ENCODE peak calls at places on chromosomes 5 and 9, in seven cellular contexts. F, D, I, B, G, C and J are unnamed samples.

GRCh38 chr9:98575379-98576346 is 133.1 kb downstream of the GABBR2 start:
- DNase-seq in G (no peak), F (peak), I (peak), B (no peak), C (peak), D (no peak), J (no peak)

GRCh38 chr9:98132806-98133631 is 14.0 kb upstream of the TRIM14 start:
- DNase-seq in C (no peak), B (no peak), G (peak), F (no peak), I (no peak), D (no peak), J (no peak)

GRCh38 chr5:6659941-6660684 is 26.9 kb downstream of the SRD5A1 start:
- DNase-seq in D (no peak), C (no peak), B (no peak), G (no peak), F (no peak), I (no peak), J (no peak)

GRCh38 chr9:20558609-20559016 is 63.7 kb downstream of the MLLT3 start:
- DNase-seq in D (peak), F (peak), G (no peak), B (no peak), C (peak), I (peak), J (no peak)

GRCh38 chr5:151615431-151615830 is 24.3 kb upstream of the FAT2 start:
- DNase-seq in C (no peak), B (no peak), G (no peak), I (no peak), D (no peak), F (no peak), J (no peak)

GRCh38 chr5:163861670-163862069 is 356.3 kb downstream of the MAT2B start:
- DNase-seq in G (no peak), C (peak), F (no peak), D (no peak), B (no peak), I (no peak), J (no peak)

GRCh38 chr5:6083311-6083941 is 294.9 kb downstream of the MED10 start:
- DNase-seq in I (no peak), D (no peak), G (peak), B (no peak), F (no peak), C (no peak), J (no peak)

GRCh38 chr5:138922494-138922893 is 47.4 kb upstream of the LRRTM2 start:
- DNase-seq in I (no peak), D (no peak), F (no peak), G (no peak), B (no peak), C (no peak), J (no peak)

GRCh38 chr5:58542709-58543108 is 40.2 kb upstream of the RAB3C start:
- DNase-seq in D (no peak), F (no peak), C (no peak), I (no peak), G (no peak), B (no peak), J (no peak)

GRCh38 chr9:125484632-125485282 is 222.3 kb downstream of the MAPKAP1 start:
- DNase-seq in C (peak), G (no peak), D (no peak), F (peak), I (peak), B (no peak), J (no peak)

GRCh38 chr9:101737705-101738565 is 512 bp downstream of the GRIN3A start:
- DNase-seq in G (peak), F (no peak), D (peak), I (no peak), B (peak), C (no peak), J (peak)

GRCh38 chr9:101739311-101739710 is 864 bp upstream of the GRIN3A start:
- DNase-seq in G (no peak), B (no peak), C (no peak), D (no peak), F (no peak), I (no peak), J (no peak)

GRCh38 chr9:101737165-101737704 is 1.2 kb downstream of the GRIN3A start:
- DNase-seq in F (no peak), D (no peak), I (no peak), C (no peak), G (no peak), B (no peak), J (no peak)

GRCh38 chr9:101736723-101737122 is 1.7 kb downstream of the GRIN3A start:
- DNase-seq in B (peak), D (no peak), G (no peak), C (no peak), I (no peak), F (no peak), J (peak)

DNA sequence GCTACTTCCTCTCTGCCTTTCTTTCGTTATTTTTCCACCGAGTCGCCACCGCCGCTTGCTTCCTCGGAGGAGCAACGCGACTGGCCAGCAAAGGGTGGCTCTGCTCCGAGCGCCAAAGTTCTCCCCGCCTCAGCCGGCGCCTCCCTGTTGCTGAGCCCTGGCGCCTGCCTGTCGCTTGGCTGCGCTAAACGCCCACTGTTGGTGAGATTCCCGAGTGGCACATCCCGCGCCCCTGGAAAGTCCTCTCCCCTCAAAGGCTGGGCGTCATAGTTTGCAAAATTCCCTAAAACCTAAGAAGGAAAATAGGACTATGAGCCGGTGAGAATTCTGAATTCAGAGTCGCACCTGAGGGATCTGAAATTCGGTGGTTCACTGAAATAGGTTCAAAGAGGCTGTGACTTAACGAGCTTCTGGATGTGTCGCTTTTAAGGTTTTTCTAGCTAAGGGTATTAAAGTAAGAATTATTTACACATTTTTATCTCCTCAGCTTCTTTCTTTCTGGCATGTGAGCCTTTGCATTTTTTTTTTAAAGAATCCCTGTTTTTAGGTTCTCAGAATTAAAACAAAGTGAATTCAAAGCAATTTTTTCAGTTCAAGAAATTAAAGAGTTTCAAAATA is at the start of gene GRIN3A:
- DNase-seq in F (no peak), I (no peak), G (peak), B (peak), C (no peak), D (peak), J (peak)
- TF ChIP-seq CTCF in F (no peak), I (no peak), G (no peak), B (no peak), C (no peak), D (no peak), J (no peak)

DNA sequence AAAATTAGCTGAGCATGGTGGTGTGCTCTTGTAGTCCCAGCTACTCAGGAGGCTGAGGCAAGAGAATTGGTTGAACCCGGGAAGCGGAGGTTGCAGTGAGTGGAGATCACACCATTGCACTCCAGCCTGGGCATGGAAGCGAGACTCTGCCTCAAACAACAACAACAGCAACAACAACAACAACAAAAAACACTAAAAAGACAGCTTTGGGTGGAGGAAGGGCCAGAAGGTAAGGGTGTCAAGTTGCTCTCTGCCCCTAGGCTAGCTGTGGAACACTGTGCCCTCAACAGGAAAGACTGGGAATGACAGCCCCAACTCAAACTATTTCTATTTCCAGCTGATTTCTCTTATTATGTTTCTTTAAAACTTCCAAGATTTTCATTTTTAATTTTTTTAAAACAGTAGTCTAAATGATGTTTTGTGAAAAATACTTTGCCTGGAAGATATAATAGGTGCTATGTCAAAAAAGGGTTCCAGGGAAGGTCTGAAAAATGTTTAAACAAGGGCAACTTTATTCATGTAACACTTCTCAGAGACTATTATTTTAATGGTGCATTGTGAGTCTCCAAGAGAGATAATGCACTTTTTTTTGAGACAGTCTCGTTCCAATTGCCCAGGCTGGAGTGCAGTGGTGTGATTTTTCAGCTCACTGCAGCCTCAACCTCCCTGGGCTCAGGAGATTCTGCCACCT is 29.9 kb downstream of the CLINT1 start:
- DNase-seq in D (peak), F (no peak), G (no peak), C (no peak), I (no peak), B (no peak), J (peak)
- TF ChIP-seq CTCF in D (peak), F (no peak), G (peak), C (peak), I (peak), B (no peak), J (peak)

GRCh38 chr9:91740713-91741112 is 209.3 kb downstream of the ROR2 start:
- DNase-seq in I (peak), F (peak), G (no peak), C (peak), B (peak), D (no peak), J (no peak)
- TF ChIP-seq CTCF in I (peak), F (peak), G (no peak), C (peak), B (no peak), D (no peak), J (no peak)

GRCh38 chr9:83355729-83356128 is 182.5 kb downstream of the FRMD3 start:
- DNase-seq in B (no peak), I (no peak), C (no peak), G (no peak), F (no peak), D (no peak), J (no peak)
- TF ChIP-seq CTCF in B (no peak), I (no peak), C (no peak), G (no peak), F (no peak), D (no peak), J (no peak)

DNA sequence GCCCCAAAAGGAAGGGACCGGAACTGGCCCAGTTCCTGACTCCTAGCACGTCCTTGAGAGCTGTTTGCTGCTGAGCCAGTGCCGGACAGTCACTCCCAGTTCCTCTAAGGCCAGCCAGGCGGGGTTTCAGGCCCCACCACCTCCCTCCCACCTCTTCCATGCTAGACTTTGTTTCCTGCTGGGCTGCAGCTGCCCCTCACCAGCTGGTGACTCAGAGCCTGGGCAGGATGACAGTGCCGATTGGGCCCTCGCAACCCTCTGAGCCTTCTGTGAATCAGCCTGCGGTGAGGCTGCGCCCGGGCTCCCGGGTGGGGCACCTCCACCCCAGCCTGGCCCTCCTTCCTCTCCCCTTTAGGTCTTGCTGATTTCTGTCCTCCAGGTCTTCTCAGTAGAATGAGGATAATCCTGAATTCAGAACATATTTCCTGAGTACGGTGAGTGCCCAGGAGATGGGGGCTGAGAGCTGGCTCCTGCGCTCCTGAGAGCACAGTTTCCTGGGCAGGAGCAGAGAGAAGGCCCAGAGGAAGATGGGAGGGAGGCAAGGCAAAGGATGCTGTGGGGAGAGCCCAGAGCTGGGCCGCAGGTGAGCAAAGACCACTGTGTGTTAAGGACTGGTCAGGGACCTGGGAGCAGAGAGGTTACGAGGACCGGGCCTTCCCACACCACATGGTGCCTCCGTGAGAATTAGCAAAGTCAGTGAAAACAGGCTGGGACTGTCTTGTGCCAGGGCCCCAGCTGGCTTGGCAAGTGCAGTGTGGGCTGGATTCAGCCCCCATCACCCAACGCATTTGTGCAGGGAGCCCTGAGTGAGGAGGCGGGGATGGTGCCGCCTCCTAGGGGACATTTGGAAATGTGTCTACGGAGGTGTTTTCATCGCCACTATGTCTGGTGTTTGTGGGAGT is 32.9 kb upstream of the STXBP1 start:
- DNase-seq in G (peak), C (peak), B (peak), F (peak), D (peak), I (peak), J (peak)
- TF ChIP-seq CTCF in G (no peak), C (peak), B (peak), F (peak), D (peak), I (peak), J (peak)

DNA sequence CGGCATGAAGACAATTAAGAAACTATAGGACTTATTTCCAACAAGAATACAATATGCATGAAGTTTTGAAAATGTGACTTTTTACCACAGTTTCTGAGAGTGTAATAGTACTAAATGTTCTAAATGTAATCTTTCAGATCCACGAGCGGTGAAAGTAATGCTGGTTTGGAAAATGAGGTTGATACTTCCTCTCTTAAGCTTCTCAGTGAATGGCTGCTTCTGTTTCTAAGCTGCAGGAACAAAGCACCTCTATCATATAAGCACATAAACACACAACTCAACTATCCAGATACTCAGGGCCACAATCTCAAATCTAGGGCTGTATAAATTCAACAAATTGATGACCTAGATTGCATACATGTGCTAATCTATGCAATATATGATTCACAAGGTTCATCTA is 78.3 kb downstream of the LIFR start:
- DNase-seq in G (no peak), C (no peak), I (no peak), F (no peak), D (no peak), B (no peak), J (no peak)
- TF ChIP-seq CTCF in G (no peak), C (no peak), I (no peak), F (no peak), D (no peak), B (no peak), J (no peak)

DNA sequence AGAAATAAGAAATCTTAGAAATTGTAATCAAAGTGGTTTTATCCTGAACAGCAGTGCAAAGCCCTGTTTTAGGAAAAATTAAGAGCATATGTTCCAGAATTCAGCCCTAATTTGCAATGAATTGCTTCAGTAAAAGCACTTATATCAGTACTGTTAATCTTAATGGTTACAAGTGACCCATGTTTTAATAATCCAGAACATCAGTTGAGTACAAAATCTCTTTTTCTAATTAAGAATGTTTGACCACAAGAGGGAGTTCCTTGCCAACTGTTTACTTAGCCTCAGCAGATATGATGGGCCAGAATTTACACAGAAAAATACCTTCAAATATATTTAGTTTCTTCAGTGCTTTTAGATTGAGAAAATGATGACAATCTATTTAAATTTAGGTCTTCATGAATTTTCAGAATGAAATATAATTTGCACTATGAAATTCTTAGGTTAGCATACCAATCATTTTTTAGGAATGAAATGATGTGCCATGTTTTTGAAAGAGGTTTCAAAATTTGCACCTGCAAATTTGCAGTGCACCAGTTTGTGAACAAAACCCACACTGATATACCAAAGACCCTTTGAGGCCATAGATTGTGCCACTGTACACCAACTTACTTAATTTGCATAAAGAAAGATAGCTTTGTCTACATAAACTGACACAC is 926.3 kb upstream of the ARRDC3 start:
- DNase-seq in F (peak), G (no peak), B (no peak), D (peak), I (peak), C (peak), J (no peak)
- TF ChIP-seq CTCF in F (peak), G (peak), B (no peak), D (peak), I (peak), C (peak), J (peak)

GRCh38 chr5:140113699-140114263 is at the start of gene PURA:
- DNase-seq in F (peak), B (peak), D (peak), G (peak), C (peak), I (peak), J (peak)
- TF ChIP-seq CTCF in F (no peak), B (no peak), D (peak), G (peak), C (no peak), I (no peak), J (no peak)

GRCh38 chr5:27240791-27241190 is 202.4 kb upstream of the CDH9 start:
- DNase-seq in F (no peak), D (no peak), I (no peak), B (no peak), G (no peak), C (no peak), J (no peak)

GRCh38 chr5:27242258-27242626 is 203.9 kb upstream of the CDH9 start:
- DNase-seq in I (no peak), D (no peak), C (no peak), F (no peak), B (no peak), G (no peak), J (no peak)

GRCh38 chr5:27241564-27242257 is 203.3 kb upstream of the CDH9 start:
- DNase-seq in F (peak), G (no peak), B (no peak), I (peak), C (peak), D (no peak), J (no peak)
- TF ChIP-seq CTCF in F (no peak), G (no peak), B (no peak), I (peak), C (peak), D (no peak), J (no peak)

DNA sequence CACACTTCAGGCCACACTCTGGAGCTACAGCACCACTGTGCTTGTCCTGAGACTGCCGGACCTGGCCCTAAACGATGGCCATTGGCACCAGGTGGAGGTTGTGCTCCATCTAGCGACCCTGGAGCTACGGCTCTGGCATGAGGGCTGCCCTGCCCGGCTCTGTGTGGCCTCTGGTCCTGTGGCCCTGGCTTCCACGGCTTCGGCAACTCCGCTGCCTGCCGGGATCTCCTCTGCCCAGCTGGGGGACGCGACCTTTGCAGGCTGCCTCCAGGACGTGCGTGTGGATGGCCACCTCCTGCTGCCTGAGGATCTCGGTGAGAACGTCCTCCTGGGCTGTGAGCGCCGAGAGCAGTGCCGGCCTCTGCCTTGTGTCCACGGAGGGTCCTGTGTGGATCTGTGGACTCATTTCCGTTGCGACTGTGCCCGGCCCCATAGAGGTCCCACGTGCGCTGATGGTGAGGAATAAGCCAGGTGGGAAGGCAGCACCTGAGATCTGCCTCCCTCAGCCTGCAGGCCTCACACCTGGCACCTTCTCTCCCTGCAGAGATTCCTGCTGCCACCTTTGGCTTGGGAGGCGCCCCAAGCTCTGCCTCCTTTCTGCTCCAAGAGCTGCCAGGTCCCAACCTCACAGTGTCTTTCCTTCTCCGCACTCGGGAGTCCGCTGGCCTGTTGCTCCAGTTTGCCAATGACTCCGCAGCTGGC is 14.7 kb downstream of the CRB2 start:
- DNase-seq in F (no peak), D (no peak), B (no peak), G (no peak), I (no peak), C (no peak), J (no peak)
- TF ChIP-seq CTCF in F (no peak), D (no peak), B (no peak), G (no peak), I (no peak), C (no peak), J (no peak)